ENCODE peak calls at places on chromosome 4, in nine cellular contexts. H is central memory CD8-positive, alpha-beta T cell; A is ACHN; C is kidney glomerular epithelial cell; X is heart right ventricle; Y is AG09309; M is dorsolateral prefrontal cortex; S is stimulated activated CD4-positive, alpha-beta T cell treated with anti-CD3 and anti-CD28 coated beads, Interleukin-2, amount 100 ng/mL, for 24 hours; I is ecto neural progenitor cell. O is an unnamed sample.

GRCh38 chr4:154415313-154415712 is 76.3 kb downstream of the DCHS2 start:
- DNase-seq in M (no peak), Y (no peak), C (no peak), S (no peak), H (no peak), A (no peak), X (no peak), I (no peak), O (no peak)

GRCh38 chr4:142347241-142347640 is 498.9 kb downstream of the INPP4B start:
- DNase-seq in I (no peak), C (no peak), H (no peak), Y (no peak), A (no peak), M (no peak), S (no peak), X (no peak), O (peak; percentile 73)

GRCh38 chr4:6230827-6231662 is 30.7 kb upstream of the JAKMIP1 start:
- DNase-seq in S (no peak), H (no peak), M (peak; percentile 11), I (no peak), Y (no peak), X (no peak), A (no peak), C (no peak), O (no peak)

GRCh38 chr4:37561196-37561802 is 124.9 kb downstream of the RELL1 start:
- DNase-seq in H (no peak), M (no peak), A (no peak), C (no peak), X (no peak), Y (no peak), I (no peak), S (no peak), O (no peak)

GRCh38 chr4:30461218-30461617 is 259.0 kb upstream of the PCDH7 start:
- DNase-seq in I (no peak), A (no peak), C (no peak), X (no peak), H (no peak), Y (no peak), S (no peak), M (no peak), O (no peak)

GRCh38 chr4:127601029-127601428 is 31.7 kb upstream of the INTU start:
- DNase-seq in C (peak; percentile 16), I (no peak), Y (no peak), H (no peak), M (no peak), X (no peak), A (peak; percentile 9), S (no peak), O (peak; percentile 56)

GRCh38 chr4:38468491-38468890 is 195.5 kb upstream of the KLF3 start:
- DNase-seq in M (no peak), H (no peak), C (no peak), I (no peak), S (no peak), X (no peak), Y (no peak), A (no peak), O (no peak)

GRCh38 chr4:5374577-5374976 is 323.3 kb downstream of the STK32B start:
- DNase-seq in A (no peak), H (no peak), C (no peak), I (no peak), S (no peak), X (no peak), M (no peak), Y (no peak), O (no peak)

GRCh38 chr4:124066579-124066978 is 646.0 kb downstream of the ANKRD50 start:
- DNase-seq in X (no peak), A (no peak), C (peak; percentile 11), I (no peak), H (no peak), M (no peak), Y (no peak), S (no peak), O (no peak)

GRCh38 chr4:86497131-86497530 is 97.0 kb upstream of the PTPN13 start:
- DNase-seq in M (no peak), H (no peak), S (no peak), C (peak; percentile 73), X (no peak), Y (peak; percentile 33), A (peak; percentile 67), I (no peak), O (no peak)

GRCh38 chr4:17494258-17494657 is 17.6 kb downstream of the QDPR start:
- DNase-seq in X (no peak), C (peak; percentile 35), S (no peak), M (peak; percentile 43), I (no peak), Y (no peak), H (no peak), A (peak; percentile 67), O (peak; percentile 68)

GRCh38 chr4:87973283-87974169 is 2.0 kb upstream of the SPP1 start:
- DNase-seq in M (peak; percentile 71), S (peak; percentile 30), Y (peak; percentile 60), H (no peak), I (no peak), A (peak; percentile 79), C (peak; percentile 88), X (peak; percentile 43), O (peak; percentile 95)

GRCh38 chr4:145380123-145380522 is 101.5 kb upstream of the SMAD1 start:
- DNase-seq in Y (no peak), C (no peak), M (no peak), A (no peak), I (no peak), H (no peak), S (no peak), X (no peak), O (no peak)

GRCh38 chr4:87521757-87522374 is 7.3 kb downstream of the SPARCL1 start:
- DNase-seq in Y (no peak), X (no peak), A (no peak), S (no peak), H (no peak), C (no peak), I (no peak), M (no peak), O (no peak)

GRCh38 chr4:16588170-16588569 is 310.3 kb downstream of the LDB2 start:
- DNase-seq in X (no peak), Y (no peak), M (no peak), S (no peak), A (no peak), C (no peak), H (no peak), I (no peak), O (no peak)

GRCh38 chr4:122703868-122704267 is 28.6 kb upstream of the BBS12 start:
- DNase-seq in A (peak; percentile 47), S (no peak), H (no peak), M (no peak), I (no peak), C (no peak), Y (no peak), X (no peak), O (no peak)

GRCh38 chr4:1556541-1557220 is 127.4 kb downstream of the FAM53A start:
- DNase-seq in H (no peak), A (no peak), Y (no peak), C (no peak), I (no peak), X (no peak), S (no peak), M (no peak), O (no peak)

GRCh38 chr4:31100551-31100950 is 380.4 kb downstream of the PCDH7 start:
- DNase-seq in M (no peak), H (no peak), C (no peak), S (no peak), I (no peak), X (no peak), A (no peak), Y (no peak), O (peak; percentile 68)

GRCh38 chr4:111334356-111334755 is 711.5 kb upstream of the PITX2 start:
- DNase-seq in S (no peak), X (no peak), H (no peak), C (no peak), Y (no peak), A (no peak), M (no peak), I (no peak), O (no peak)

GRCh38 chr4:172202480-172203076 is 389.4 kb downstream of the GALNTL6 start:
- DNase-seq in I (no peak), C (peak; percentile 33), H (no peak), A (peak; percentile 44), X (no peak), M (no peak), S (no peak), Y (no peak), O (peak; percentile 51)

GRCh38 chr4:173878701-173879100 is 348.7 kb upstream of the HAND2 start:
- DNase-seq in H (no peak), I (no peak), S (no peak), A (no peak), C (no peak), M (no peak), Y (no peak), X (peak; percentile 13), O (peak; percentile 100)

GRCh38 chr4:24488399-24489164 is 95.8 kb downstream of the DHX15 start:
- DNase-seq in X (peak; percentile 80), S (peak; percentile 73), I (peak; percentile 87), H (peak; percentile 13), M (peak; percentile 83), A (peak; percentile 59), C (peak; percentile 65), Y (no peak), O (peak; percentile 52)

GRCh38 chr4:47383829-47384427 is 79.6 kb downstream of the COMMD8 start:
- DNase-seq in A (peak; percentile 26), X (no peak), C (peak; percentile 58), S (no peak), Y (no peak), I (no peak), H (no peak), M (no peak), O (peak; percentile 59)

GRCh38 chr4:16250665-16251365 is 24.5 kb upstream of the TAPT1 start:
- DNase-seq in X (no peak), Y (no peak), H (no peak), C (peak; percentile 92), S (no peak), M (no peak), I (no peak), A (peak; percentile 64), O (peak; percentile 59)

GRCh38 chr4:137735561-137736104 is 203.3 kb upstream of the PCDH18 start:
- DNase-seq in A (no peak), M (no peak), S (no peak), I (no peak), H (no peak), C (no peak), X (peak; percentile 6), Y (no peak), O (no peak)

GRCh38 chr4:85527815-85528214 is 52.9 kb downstream of the ARHGAP24 start:
- DNase-seq in X (no peak), M (no peak), I (no peak), C (no peak), S (no peak), A (no peak), H (no peak), Y (no peak), O (no peak)

GRCh38 chr4:14387647-14388046 is 614.6 kb upstream of the CPEB2 start:
- DNase-seq in X (no peak), S (no peak), I (no peak), Y (no peak), H (no peak), C (no peak), M (no peak), A (no peak), O (no peak)

GRCh38 chr4:164572877-164573279 is 181.1 kb upstream of the SMIM31 start:
- DNase-seq in A (peak; percentile 69), X (no peak), M (no peak), H (no peak), S (no peak), I (no peak), Y (peak; percentile 5), C (peak; percentile 82), O (peak; percentile 86)

GRCh38 chr4:2064276-2064991 is 5.3 kb downstream of the NAT8L start:
- DNase-seq in M (no peak), C (no peak), Y (no peak), A (no peak), S (no peak), I (no peak), X (peak; percentile 7), H (no peak), O (no peak)

GRCh38 chr4:172547724-172548123 is 620.9 kb upstream of the GALNT7 start:
- DNase-seq in I (no peak), H (no peak), M (no peak), A (no peak), S (no peak), Y (no peak), C (no peak), X (no peak), O (no peak)

GRCh38 chr4:55398966-55399365 is 3.2 kb downstream of the TMEM165 start:
- DNase-seq in I (no peak), S (no peak), H (no peak), M (no peak), A (no peak), Y (no peak), X (no peak), C (peak; percentile 4), O (peak; percentile 42)

O was measured in amniotic epithelial cell.